ENCODE peak calls at places on chromosomes 16 and 17, in ten cellular contexts. One of them, this sample, is unnamed. For H3K9me3, the result is how much of the 10 kb centered on the place peaks cover.

GRCh38 chr16:12260647-12261262 is 284.2 kb downstream of the SNX29 start:
- DNase-seq in lower lobe of right lung: no peak
- DNase-seq in esophagus muscularis mucosa: no peak
- DNase-seq in aorta: no peak
- DNase-seq in osteoblast: peak
- DNase-seq in left ventricle myocardium inferior: no peak
- DNase-seq in uterus: no peak
- DNase-seq in A549: peak
- DNase-seq in HCT116: peak
- DNase-seq in tibial artery: no peak
- DNase-seq in this sample: no peak

GRCh38 chr17:2081564-2081963 is 26.7 kb downstream of the HIC1 start:
- DNase-seq in aorta: no peak
- DNase-seq in osteoblast: peak
- DNase-seq in tibial artery: no peak
- DNase-seq in A549: no peak
- DNase-seq in HCT116: no peak
- DNase-seq in esophagus muscularis mucosa: no peak
- DNase-seq in left ventricle myocardium inferior: no peak
- DNase-seq in lower lobe of right lung: peak
- DNase-seq in uterus: no peak
- DNase-seq in this sample: peak

GRCh38 chr17:27635275-27635823 is 4.4 kb downstream of the LGALS9 start:
- DNase-seq in osteoblast: no peak
- DNase-seq in lower lobe of right lung: no peak
- DNase-seq in left ventricle myocardium inferior: no peak
- DNase-seq in esophagus muscularis mucosa: no peak
- DNase-seq in HCT116: no peak
- DNase-seq in A549: no peak
- DNase-seq in tibial artery: peak
- DNase-seq in uterus: no peak
- DNase-seq in aorta: peak
- DNase-seq in this sample: no peak

GRCh38 chr17:16381496-16381820 is 567 bp downstream of the UBB start:
- DNase-seq in osteoblast: no peak
- DNase-seq in aorta: no peak
- DNase-seq in HCT116: no peak
- DNase-seq in esophagus muscularis mucosa: no peak
- DNase-seq in tibial artery: no peak
- DNase-seq in left ventricle myocardium inferior: no peak
- DNase-seq in lower lobe of right lung: no peak
- DNase-seq in A549: no peak
- DNase-seq in uterus: no peak
- DNase-seq in this sample: no peak

GRCh38 chr16:12837756-12838155 is 34.1 kb upstream of the CPPED1 start:
- DNase-seq in HCT116: no peak
- DNase-seq in tibial artery: no peak
- DNase-seq in uterus: no peak
- DNase-seq in left ventricle myocardium inferior: no peak
- DNase-seq in esophagus muscularis mucosa: no peak
- DNase-seq in aorta: no peak
- DNase-seq in osteoblast: peak
- DNase-seq in lower lobe of right lung: no peak
- DNase-seq in A549: no peak
- DNase-seq in this sample: no peak

GRCh38 chr16:74216319-74216718 is 80.3 kb upstream of the PSMD7 start:
- DNase-seq in osteoblast: no peak
- DNase-seq in uterus: no peak
- DNase-seq in esophagus muscularis mucosa: peak
- DNase-seq in left ventricle myocardium inferior: no peak
- DNase-seq in lower lobe of right lung: no peak
- DNase-seq in A549: no peak
- DNase-seq in aorta: no peak
- DNase-seq in HCT116: no peak
- DNase-seq in tibial artery: no peak
- DNase-seq in this sample: no peak

GRCh38 chr17:15909481-15909991 is 35.4 kb upstream of the ADORA2B start:
- DNase-seq in left ventricle myocardium inferior: peak
- DNase-seq in HCT116: no peak
- DNase-seq in aorta: no peak
- DNase-seq in uterus: no peak
- DNase-seq in tibial artery: no peak
- DNase-seq in esophagus muscularis mucosa: no peak
- DNase-seq in osteoblast: no peak
- DNase-seq in lower lobe of right lung: no peak
- DNase-seq in A549: peak
- DNase-seq in this sample: no peak

GRCh38 chr16:2749476-2749875 is 3.0 kb upstream of the SRRM2 start:
- DNase-seq in left ventricle myocardium inferior: no peak
- DNase-seq in esophagus muscularis mucosa: no peak
- DNase-seq in lower lobe of right lung: peak
- DNase-seq in osteoblast: no peak
- DNase-seq in aorta: no peak
- DNase-seq in tibial artery: no peak
- DNase-seq in HCT116: no peak
- DNase-seq in uterus: no peak
- DNase-seq in A549: no peak
- DNase-seq in this sample: no peak

GRCh38 chr16:5451641-5452040 is 354.0 kb upstream of the EEF2KMT start:
- DNase-seq in esophagus muscularis mucosa: no peak
- DNase-seq in tibial artery: no peak
- DNase-seq in lower lobe of right lung: no peak
- DNase-seq in osteoblast: no peak
- DNase-seq in aorta: no peak
- DNase-seq in left ventricle myocardium inferior: no peak
- DNase-seq in A549: no peak
- DNase-seq in uterus: no peak
- DNase-seq in HCT116: no peak
- DNase-seq in this sample: no peak

GRCh38 chr17:57783338-57783742 is 38.2 kb upstream of the CCDC182 start:
- DNase-seq in osteoblast: peak
- DNase-seq in esophagus muscularis mucosa: no peak
- DNase-seq in uterus: peak
- DNase-seq in left ventricle myocardium inferior: peak
- DNase-seq in tibial artery: peak
- DNase-seq in lower lobe of right lung: peak
- DNase-seq in HCT116: peak
- DNase-seq in A549: peak
- DNase-seq in aorta: peak
- DNase-seq in this sample: peak

GRCh38 chr17:57784226-57784895 is 39.3 kb upstream of the CCDC182 start:
- DNase-seq in HCT116: no peak
- DNase-seq in A549: no peak
- DNase-seq in tibial artery: no peak
- DNase-seq in left ventricle myocardium inferior: no peak
- DNase-seq in uterus: no peak
- DNase-seq in aorta: no peak
- DNase-seq in esophagus muscularis mucosa: no peak
- DNase-seq in osteoblast: no peak
- DNase-seq in lower lobe of right lung: no peak
- DNase-seq in this sample: no peak

GRCh38 chr17:57782051-57782490 is 37.0 kb upstream of the CCDC182 start:
- DNase-seq in tibial artery: no peak
- DNase-seq in lower lobe of right lung: no peak
- DNase-seq in osteoblast: no peak
- DNase-seq in esophagus muscularis mucosa: no peak
- DNase-seq in uterus: no peak
- DNase-seq in HCT116: no peak
- DNase-seq in left ventricle myocardium inferior: no peak
- DNase-seq in aorta: no peak
- DNase-seq in A549: no peak
- DNase-seq in this sample: no peak

GRCh38 chr17:57781386-57782050 is 36.4 kb upstream of the CCDC182 start:
- DNase-seq in uterus: no peak
- DNase-seq in A549: no peak
- DNase-seq in lower lobe of right lung: no peak
- DNase-seq in left ventricle myocardium inferior: no peak
- DNase-seq in tibial artery: no peak
- DNase-seq in esophagus muscularis mucosa: no peak
- DNase-seq in HCT116: no peak
- DNase-seq in osteoblast: no peak
- DNase-seq in aorta: no peak
- DNase-seq in this sample: no peak

GRCh38 chr17:57782642-57783337 is 37.7 kb upstream of the CCDC182 start:
- DNase-seq in uterus: no peak
- DNase-seq in lower lobe of right lung: no peak
- DNase-seq in left ventricle myocardium inferior: no peak
- DNase-seq in esophagus muscularis mucosa: no peak
- DNase-seq in osteoblast: no peak
- DNase-seq in A549: no peak
- DNase-seq in aorta: no peak
- DNase-seq in tibial artery: no peak
- DNase-seq in HCT116: no peak
- DNase-seq in this sample: no peak
- H3K4me3 ChIP-seq in uterus: no peak
- H3K4me3 ChIP-seq in lower lobe of right lung: peak
- H3K4me3 ChIP-seq in left ventricle myocardium inferior: peak
- H3K4me3 ChIP-seq in esophagus muscularis mucosa: peak
- H3K4me3 ChIP-seq in osteoblast: no peak
- H3K4me3 ChIP-seq in A549: peak
- H3K4me3 ChIP-seq in aorta: peak
- H3K4me3 ChIP-seq in tibial artery: no peak
- H3K4me3 ChIP-seq in HCT116: no peak
- H3K4me3 ChIP-seq in this sample: no peak

GRCh38 chr17:39820987-39821386 is 43.1 kb downstream of the IKZF3 start:
- DNase-seq in A549: no peak
- DNase-seq in osteoblast: no peak
- DNase-seq in HCT116: no peak
- DNase-seq in tibial artery: no peak
- DNase-seq in uterus: no peak
- DNase-seq in left ventricle myocardium inferior: no peak
- DNase-seq in aorta: no peak
- DNase-seq in lower lobe of right lung: no peak
- DNase-seq in esophagus muscularis mucosa: no peak
- DNase-seq in this sample: no peak

GRCh38 chr17:39820541-39820940 is 43.6 kb downstream of the IKZF3 start:
- DNase-seq in lower lobe of right lung: no peak
- DNase-seq in A549: no peak
- DNase-seq in tibial artery: no peak
- DNase-seq in uterus: no peak
- DNase-seq in osteoblast: no peak
- DNase-seq in aorta: no peak
- DNase-seq in esophagus muscularis mucosa: no peak
- DNase-seq in left ventricle myocardium inferior: no peak
- DNase-seq in HCT116: no peak
- DNase-seq in this sample: no peak

GRCh38 chr17:39818282-39819000 is 45.7 kb downstream of the IKZF3 start:
- DNase-seq in left ventricle myocardium inferior: no peak
- DNase-seq in tibial artery: no peak
- DNase-seq in A549: no peak
- DNase-seq in lower lobe of right lung: no peak
- DNase-seq in HCT116: no peak
- DNase-seq in aorta: no peak
- DNase-seq in osteoblast: no peak
- DNase-seq in esophagus muscularis mucosa: no peak
- DNase-seq in uterus: no peak
- DNase-seq in this sample: no peak

GRCh38 chr17:39823407-39824054 is 40.6 kb downstream of the IKZF3 start:
- DNase-seq in esophagus muscularis mucosa: no peak
- DNase-seq in A549: no peak
- DNase-seq in uterus: no peak
- DNase-seq in aorta: no peak
- DNase-seq in osteoblast: no peak
- DNase-seq in lower lobe of right lung: no peak
- DNase-seq in left ventricle myocardium inferior: no peak
- DNase-seq in HCT116: no peak
- DNase-seq in tibial artery: no peak
- DNase-seq in this sample: no peak

GRCh38 chr17:39822051-39822450 is 42.1 kb downstream of the IKZF3 start:
- DNase-seq in tibial artery: no peak
- DNase-seq in A549: no peak
- DNase-seq in lower lobe of right lung: no peak
- DNase-seq in uterus: no peak
- DNase-seq in left ventricle myocardium inferior: no peak
- DNase-seq in esophagus muscularis mucosa: no peak
- DNase-seq in HCT116: no peak
- DNase-seq in aorta: no peak
- DNase-seq in osteoblast: no peak
- DNase-seq in this sample: no peak
- H3K9me3 ChIP-seq in tibial artery: under half
- H3K9me3 ChIP-seq in A549: under half
- H3K9me3 ChIP-seq in lower lobe of right lung: under half
- H3K9me3 ChIP-seq in uterus: under half
- H3K9me3 ChIP-seq in left ventricle myocardium inferior: under half
- H3K9me3 ChIP-seq in esophagus muscularis mucosa: under half
- H3K9me3 ChIP-seq in HCT116: under half
- H3K9me3 ChIP-seq in aorta: under half
- H3K9me3 ChIP-seq in osteoblast: under half
- H3K9me3 ChIP-seq in this sample: under half

GRCh38 chr17:74947041-74947754 is 11.5 kb downstream of the OTOP3 start:
- DNase-seq in left ventricle myocardium inferior: no peak
- DNase-seq in osteoblast: no peak
- DNase-seq in HCT116: no peak
- DNase-seq in tibial artery: no peak
- DNase-seq in lower lobe of right lung: no peak
- DNase-seq in uterus: no peak
- DNase-seq in A549: no peak
- DNase-seq in aorta: no peak
- DNase-seq in esophagus muscularis mucosa: no peak
- DNase-seq in this sample: no peak

GRCh38 chr17:74943808-74944522 is 8.3 kb downstream of the OTOP3 start:
- DNase-seq in left ventricle myocardium inferior: no peak
- DNase-seq in uterus: no peak
- DNase-seq in esophagus muscularis mucosa: no peak
- DNase-seq in HCT116: no peak
- DNase-seq in tibial artery: no peak
- DNase-seq in lower lobe of right lung: no peak
- DNase-seq in osteoblast: no peak
- DNase-seq in aorta: no peak
- DNase-seq in A549: peak
- DNase-seq in this sample: no peak

GRCh38 chr17:74946641-74947040 is 10.9 kb downstream of the OTOP3 start:
- DNase-seq in left ventricle myocardium inferior: no peak
- DNase-seq in aorta: no peak
- DNase-seq in A549: no peak
- DNase-seq in uterus: no peak
- DNase-seq in tibial artery: no peak
- DNase-seq in HCT116: no peak
- DNase-seq in lower lobe of right lung: no peak
- DNase-seq in osteoblast: no peak
- DNase-seq in esophagus muscularis mucosa: no peak
- DNase-seq in this sample: no peak

GRCh38 chr17:74949455-74950115 is 13.9 kb downstream of the OTOP3 start:
- DNase-seq in tibial artery: no peak
- DNase-seq in osteoblast: no peak
- DNase-seq in esophagus muscularis mucosa: no peak
- DNase-seq in uterus: no peak
- DNase-seq in A549: no peak
- DNase-seq in lower lobe of right lung: no peak
- DNase-seq in aorta: no peak
- DNase-seq in HCT116: no peak
- DNase-seq in left ventricle myocardium inferior: no peak
- DNase-seq in this sample: no peak

GRCh38 chr17:74945543-74945942 is 9.8 kb downstream of the OTOP3 start:
- DNase-seq in A549: no peak
- DNase-seq in esophagus muscularis mucosa: no peak
- DNase-seq in HCT116: no peak
- DNase-seq in left ventricle myocardium inferior: no peak
- DNase-seq in tibial artery: no peak
- DNase-seq in osteoblast: no peak
- DNase-seq in uterus: no peak
- DNase-seq in aorta: no peak
- DNase-seq in lower lobe of right lung: no peak
- DNase-seq in this sample: no peak
- H3K4me3 ChIP-seq in A549: no peak
- H3K4me3 ChIP-seq in esophagus muscularis mucosa: no peak
- H3K4me3 ChIP-seq in HCT116: no peak
- H3K4me3 ChIP-seq in left ventricle myocardium inferior: no peak
- H3K4me3 ChIP-seq in tibial artery: no peak
- H3K4me3 ChIP-seq in osteoblast: no peak
- H3K4me3 ChIP-seq in uterus: no peak
- H3K4me3 ChIP-seq in aorta: no peak
- H3K4me3 ChIP-seq in lower lobe of right lung: no peak
- H3K4me3 ChIP-seq in this sample: no peak

GRCh38 chr16:28202147-28202746 is 9.5 kb downstream of the XPO6 start:
- DNase-seq in osteoblast: no peak
- DNase-seq in aorta: no peak
- DNase-seq in lower lobe of right lung: no peak
- DNase-seq in uterus: no peak
- DNase-seq in A549: no peak
- DNase-seq in left ventricle myocardium inferior: no peak
- DNase-seq in tibial artery: no peak
- DNase-seq in esophagus muscularis mucosa: no peak
- DNase-seq in HCT116: no peak
- DNase-seq in this sample: no peak
- H3K9me3 ChIP-seq in osteoblast: under half
- H3K9me3 ChIP-seq in aorta: under half
- H3K9me3 ChIP-seq in lower lobe of right lung: under half
- H3K9me3 ChIP-seq in uterus: under half
- H3K9me3 ChIP-seq in A549: under half
- H3K9me3 ChIP-seq in left ventricle myocardium inferior: under half
- H3K9me3 ChIP-seq in tibial artery: under half
- H3K9me3 ChIP-seq in esophagus muscularis mucosa: under half
- H3K9me3 ChIP-seq in HCT116: under half
- H3K9me3 ChIP-seq in this sample: under half